ENCODE peak calls at places on chromosomes 6 and 20, in ten cellular contexts. S, V, B, W, N, Y, I, P, A and H are unnamed samples.
A peak's percentile ranks its signal among the peaks of the same experiment; 100 is the strongest.

GRCh38 chr6:27669798-27670301 is 196.9 kb upstream of the ZNF184 start:
- DNase-seq in S (no peak), V (no peak), B (no peak), W (no peak), N (peak; percentile 36), Y (no peak), I (no peak), P (no peak), A (no peak), H (no peak)

GRCh38 chr6:28474441-28475219 is 31.3 kb upstream of the ZSCAN23 start:
- DNase-seq in S (no peak), V (no peak), B (no peak), W (no peak), N (peak; percentile 85), Y (no peak), I (peak; percentile 88), P (peak; percentile 38), A (no peak), H (no peak)

GRCh38 chr20:25191689-25192088 is 3.8 kb upstream of the ENTPD6 start:
- DNase-seq in S (no peak), V (no peak), B (no peak), W (no peak), N (no peak), Y (no peak), I (no peak), P (no peak), A (no peak), H (peak; percentile 34)

GRCh38 chr6:41780623-41781301 is at the start of gene PRICKLE4:
- DNase-seq in S (peak; percentile 59), V (peak; percentile 72), B (peak; percentile 69), W (peak; percentile 81), N (peak; percentile 33), Y (peak; percentile 73), I (no peak), P (peak; percentile 42), A (no peak), H (no peak)

GRCh38 chr20:50292324-50293243 is 102.0 kb downstream of the CEBPB start:
- DNase-seq in S (peak; percentile 83), V (peak; percentile 98), B (peak; percentile 79), W (peak; percentile 91), N (peak; percentile 86), Y (peak; percentile 78), I (no peak), P (peak; percentile 88), A (peak; percentile 90), H (peak; percentile 89)

GRCh38 chr6:3943373-3943772 is 94.2 kb downstream of the FAM50B start:
- DNase-seq in S (no peak), V (no peak), B (no peak), W (no peak), N (no peak), Y (no peak), I (no peak), P (no peak), A (no peak), H (no peak)

GRCh38 chr6:91167846-91168245 is 581.0 kb upstream of the MAP3K7 start:
- DNase-seq in S (no peak), V (no peak), B (no peak), W (no peak), N (no peak), Y (no peak), I (no peak), P (no peak), A (no peak), H (no peak)

GRCh38 chr6:297571-298232 is 5.4 kb downstream of the DUSP22 start:
- DNase-seq in S (no peak), V (no peak), B (no peak), W (no peak), N (peak; percentile 50), Y (no peak), I (no peak), P (no peak), A (no peak), H (no peak)

DNA sequence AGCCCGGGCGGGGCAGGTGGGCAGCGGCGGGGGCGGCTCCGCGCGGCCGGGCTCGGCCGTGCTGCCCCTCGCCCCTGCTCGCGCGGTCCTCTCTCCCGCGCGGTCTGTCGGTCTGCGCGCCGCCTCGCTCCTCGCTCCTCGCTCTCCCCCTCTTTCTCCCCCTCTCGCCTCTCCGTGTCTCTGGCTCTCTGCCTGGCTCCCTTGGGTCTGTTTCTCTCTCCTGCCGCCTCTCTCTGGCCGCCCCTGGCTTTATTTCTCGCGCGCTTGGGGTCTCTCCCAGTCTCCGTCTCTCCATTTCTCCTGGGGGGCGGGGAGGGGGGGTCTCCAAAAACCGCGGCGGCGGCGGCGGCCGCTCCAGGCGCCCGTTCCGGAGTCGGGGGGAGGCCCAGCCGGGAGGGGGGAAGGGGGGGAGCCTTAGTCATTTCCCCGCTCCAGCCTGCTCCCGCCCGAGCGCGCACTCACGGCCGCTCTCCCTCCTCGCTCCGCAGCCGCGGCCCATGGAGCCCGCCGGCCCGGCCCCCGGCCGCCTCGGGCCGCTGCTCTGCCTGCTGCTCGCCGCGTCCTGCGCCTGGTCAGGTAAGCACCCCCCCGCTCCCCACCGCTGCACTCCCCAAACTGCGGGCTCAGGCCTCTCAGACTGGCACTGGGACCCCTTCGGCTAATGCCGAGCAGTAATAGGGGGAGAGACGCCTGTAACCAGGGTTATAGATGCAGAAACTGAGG is at the start of gene SIRPA:
- DNase-seq in S (peak; percentile 49), V (peak; percentile 88), B (peak; percentile 69), W (peak; percentile 55), N (peak; percentile 81), Y (peak; percentile 58), I (no peak), P (peak; percentile 86), A (peak; percentile 63), H (peak; percentile 43)
- TF ChIP-seq POLR2A in S (no peak), V (no peak), B (no peak), W (no peak), N (no peak), Y (peak; percentile 27), I (no peak), P (peak; percentile 49), A (peak; percentile 27), H (no peak)

GRCh38 chr6:117267766-117268534 is 2.6 kb downstream of the VGLL2 start:
- DNase-seq in S (no peak), V (no peak), B (no peak), W (no peak), N (peak; percentile 15), Y (no peak), I (no peak), P (no peak), A (no peak), H (no peak)
- H3K4me3 ChIP-seq in S (no peak overlapping the region), V (no peak overlapping the region), B (no peak overlapping the region), W (no peak overlapping the region), N (no peak overlapping the region), Y (no peak overlapping the region), I (no peak overlapping the region), P (no peak overlapping the region), A (no peak overlapping the region), H (no peak overlapping the region)

GRCh38 chr6:15247750-15248450 is 2.0 kb downstream of the JARID2 start:
- DNase-seq in S (peak; percentile 69), V (peak; percentile 80), B (peak; percentile 80), W (peak; percentile 58), N (peak; percentile 80), Y (peak; percentile 36), I (no peak), P (peak; percentile 51), A (peak; percentile 41), H (peak; percentile 40)

GRCh38 chr6:15249371-15250019 is 3.6 kb downstream of the JARID2 start:
- DNase-seq in S (no peak), V (no peak), B (no peak), W (no peak), N (peak; percentile 45), Y (no peak), I (no peak), P (no peak), A (no peak), H (no peak)

GRCh38 chr6:15247214-15247749 is 1.4 kb downstream of the JARID2 start:
- DNase-seq in S (no peak), V (no peak), B (no peak), W (no peak), N (peak; percentile 32), Y (no peak), I (no peak), P (no peak), A (no peak), H (no peak)

GRCh38 chr6:15250440-15251168 is 4.7 kb downstream of the JARID2 start:
- DNase-seq in S (no peak), V (no peak), B (no peak), W (no peak), N (no peak), Y (no peak), I (no peak), P (no peak), A (no peak), H (no peak)

DNA sequence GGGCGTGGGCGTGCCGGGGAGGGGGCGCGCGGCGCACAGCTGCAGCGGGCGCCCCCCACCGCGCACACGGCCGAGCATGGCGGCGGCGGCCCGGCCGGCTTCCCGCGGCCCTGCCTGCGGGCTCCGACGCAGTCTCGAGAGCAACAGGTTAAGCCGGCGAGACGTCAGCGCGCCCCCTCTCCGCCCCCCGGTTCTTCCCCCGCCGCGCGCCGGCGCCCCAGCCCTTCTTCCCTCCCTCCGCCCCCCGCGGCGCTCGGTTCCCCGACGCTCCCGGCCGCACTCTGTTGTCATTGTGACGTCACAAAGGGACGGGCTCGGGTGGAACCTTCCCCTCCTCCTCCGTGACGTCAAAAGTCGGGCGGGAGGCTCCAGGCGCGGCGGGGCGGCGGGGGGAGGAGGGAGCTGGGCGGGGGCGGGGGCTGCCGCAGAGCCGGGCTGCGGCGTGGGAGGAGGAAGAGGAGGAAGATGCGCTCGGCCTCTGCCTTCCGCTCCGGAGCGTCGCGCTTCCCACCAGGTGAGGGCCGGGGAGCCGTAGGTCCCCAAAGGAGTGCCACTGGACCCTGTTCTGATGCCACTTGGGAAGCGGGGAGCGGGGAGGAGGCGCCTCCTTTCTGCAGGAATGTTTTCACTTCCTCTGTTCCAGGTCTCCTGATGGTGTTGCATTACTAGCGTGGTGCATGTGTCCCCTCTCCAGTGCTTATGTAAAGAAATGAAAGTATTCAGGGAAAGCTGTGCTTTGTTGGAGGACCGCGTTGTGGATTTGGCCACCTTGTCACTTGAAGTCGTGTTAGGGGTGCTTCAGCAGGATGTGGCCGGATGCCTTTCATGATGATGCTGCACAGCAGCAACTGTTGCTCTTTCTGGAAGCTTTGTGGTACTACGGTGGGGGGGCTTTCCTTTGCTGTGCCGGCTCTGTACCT is 2.8 kb downstream of the JARID2 start:
- DNase-seq in S (peak; percentile 98), V (peak; percentile 99), B (peak; percentile 95), W (peak; percentile 97), N (peak; percentile 99), Y (peak; percentile 96), I (peak; percentile 92), P (peak; percentile 84), A (peak; percentile 92), H (peak; percentile 99)
- TF ChIP-seq CTCF in S (peak; percentile 19), V (no peak), B (no peak), W (no peak), N (no peak), Y (peak; percentile 51), I (peak; percentile 18), P (no peak), A (no peak), H (no peak)

GRCh38 chr6:30591008-30591407 is 19.8 kb downstream of the ABCF1 start:
- DNase-seq in S (no peak), V (no peak), B (no peak), W (no peak), N (no peak), Y (peak; percentile 72), I (no peak), P (no peak), A (no peak), H (no peak)

GRCh38 chr6:30589754-30590358 is 18.6 kb downstream of the ABCF1 start:
- DNase-seq in S (no peak), V (no peak), B (no peak), W (no peak), N (no peak), Y (no peak), I (no peak), P (no peak), A (no peak), H (no peak)

GRCh38 chr6:30592287-30592686 is 21.0 kb downstream of the ABCF1 start:
- DNase-seq in S (no peak), V (no peak), B (no peak), W (no peak), N (no peak), Y (no peak), I (no peak), P (no peak), A (no peak), H (no peak)

DNA sequence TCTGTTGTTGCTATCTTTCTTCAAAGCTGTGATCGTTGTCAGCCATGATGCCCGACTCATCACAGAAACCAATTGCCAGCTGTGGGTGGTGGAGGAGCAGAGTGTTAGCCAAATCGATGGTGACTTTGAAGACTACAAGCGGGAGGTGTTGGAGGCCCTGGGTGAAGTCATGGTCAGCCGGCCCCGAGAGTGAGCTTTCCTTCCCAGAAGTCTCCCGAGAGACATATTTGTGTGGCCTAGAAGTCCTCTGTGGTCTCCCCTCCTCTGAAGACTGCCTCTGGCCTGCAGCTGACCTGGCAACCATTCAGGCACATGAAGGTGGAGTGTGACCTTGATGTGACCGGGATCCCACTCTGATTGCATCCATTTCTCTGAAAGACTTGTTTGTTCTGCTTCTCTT is 19.3 kb downstream of the ABCF1 start:
- DNase-seq in S (no peak), V (no peak), B (no peak), W (no peak), N (no peak), Y (no peak), I (no peak), P (no peak), A (no peak), H (no peak)
- TF ChIP-seq POLR2A in S (no peak), V (no peak), B (no peak), W (no peak), N (no peak), Y (no peak), I (no peak), P (no peak), A (no peak), H (no peak)